ENCODE peak calls at places on chromosomes 3 and 15, in four cellular contexts. J is SK-N-SH, H is HCT116, U is HepG2. C is an unnamed sample.

GRCh38 chr15:25675396-25675795 is 187.7 kb downstream of the ATP10A start:
- DNase-seq in J (no peak), H (no peak), U (no peak), C (no peak)

GRCh38 chr3:59606638-59607262 is 556.9 kb upstream of the CFAP20DC start:
- DNase-seq in J (peak), H (no peak), U (no peak), C (no peak)

GRCh38 chr15:69880616-69881309 is 217.0 kb downstream of the TLE3 start:
- DNase-seq in J (no peak), H (no peak), U (no peak), C (no peak)

GRCh38 chr3:15601046-15601398 is 347 bp downstream of the HACL1 start:
- DNase-seq in J (no peak), H (no peak), U (no peak), C (peak)

GRCh38 chr3:57659810-57660439 is 33.0 kb downstream of the DENND6A start:
- DNase-seq in J (no peak), H (no peak), U (no peak), C (no peak)

GRCh38 chr3:179000144-179000543 is 71.5 kb downstream of the ZMAT3 start:
- DNase-seq in J (no peak), H (no peak), U (no peak), C (no peak)

GRCh38 chr3:57910988-57911387 is 97.2 kb upstream of the FLNB start:
- DNase-seq in J (peak), H (peak), U (peak), C (no peak)

GRCh38 chr3:65992106-65992505 is 46.6 kb downstream of the MAGI1 start:
- DNase-seq in J (no peak), H (no peak), U (no peak), C (no peak)

GRCh38 chr15:75732809-75733451 is 20.3 kb upstream of the CSPG4 start:
- DNase-seq in J (peak), H (peak), U (peak), C (peak)

GRCh38 chr3:169865176-169865800 is 4.4 kb downstream of the LRRC31 start:
- DNase-seq in J (no peak), H (no peak), U (no peak), C (no peak)

GRCh38 chr15:48631191-48631770 is 14.2 kb downstream of the FBN1 start:
- DNase-seq in J (no peak), H (no peak), U (no peak), C (no peak)

GRCh38 chr3:95297586-95297985 is 1234.7 kb downstream of the NSUN3 start:
- DNase-seq in J (no peak), H (no peak), U (no peak), C (no peak)

GRCh38 chr3:71121429-71122167 is 461.9 kb downstream of the FOXP1 start:
- DNase-seq in J (no peak), H (no peak), U (no peak), C (no peak)

GRCh38 chr3:195297446-195297845 is 26.5 kb upstream of the XXYLT1 start:
- DNase-seq in J (no peak), H (no peak), U (no peak), C (no peak)

GRCh38 chr15:35444557-35445204 is 101.3 kb downstream of the DPH6 start:
- DNase-seq in J (peak), H (peak), U (peak), C (peak)

GRCh38 chr3:16606398-16606797 is 1.2 kb upstream of the DAZL start:
- DNase-seq in J (no peak), H (no peak), U (no peak), C (no peak)
- TF ChIP-seq ELF1 in J (no peak), H (no peak), U (no peak), C (no peak)

DNA sequence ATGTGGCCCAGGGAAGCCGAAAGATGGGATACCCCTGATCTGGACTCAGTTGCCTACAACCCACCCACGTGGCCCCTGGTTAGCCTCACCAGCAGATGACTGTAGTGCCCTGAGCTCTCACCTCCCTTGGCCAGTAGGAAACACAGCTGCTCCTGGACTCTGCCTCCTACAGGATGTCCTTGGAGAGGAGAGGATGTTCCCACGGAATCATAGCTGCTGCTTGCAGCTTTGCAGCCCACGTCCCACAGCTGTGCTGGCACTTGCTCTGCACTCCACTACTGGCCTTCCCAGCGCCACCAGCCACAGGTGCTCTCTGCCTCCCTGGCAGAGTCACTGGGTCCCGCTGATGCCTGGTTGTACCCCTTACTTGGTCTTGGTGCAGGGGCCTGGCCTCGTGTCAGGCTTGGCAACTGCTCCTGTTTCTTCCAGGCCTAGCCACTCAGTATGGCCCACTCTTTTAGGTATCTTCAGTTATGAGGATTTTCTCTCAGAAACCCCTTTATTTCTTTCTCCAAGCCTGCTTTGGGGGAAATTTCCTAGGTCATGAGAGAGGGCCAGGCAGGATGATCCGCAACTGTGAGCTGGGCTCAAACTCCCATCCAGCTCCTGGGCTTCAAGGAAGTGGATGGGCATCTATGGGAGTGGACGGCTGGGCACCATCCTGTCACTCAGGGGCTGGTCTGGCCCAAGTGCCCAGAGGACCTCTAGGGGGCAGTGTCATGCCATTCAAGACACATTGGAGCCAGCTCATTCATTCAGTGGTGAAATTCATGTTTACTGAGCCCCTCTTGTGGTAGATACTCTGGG is 16.3 kb upstream of the VILL start:
- DNase-seq in J (peak), H (peak), U (peak), C (peak)
- TF ChIP-seq ELF1 in J (no peak), H (no peak), U (no peak), C (no peak)

DNA sequence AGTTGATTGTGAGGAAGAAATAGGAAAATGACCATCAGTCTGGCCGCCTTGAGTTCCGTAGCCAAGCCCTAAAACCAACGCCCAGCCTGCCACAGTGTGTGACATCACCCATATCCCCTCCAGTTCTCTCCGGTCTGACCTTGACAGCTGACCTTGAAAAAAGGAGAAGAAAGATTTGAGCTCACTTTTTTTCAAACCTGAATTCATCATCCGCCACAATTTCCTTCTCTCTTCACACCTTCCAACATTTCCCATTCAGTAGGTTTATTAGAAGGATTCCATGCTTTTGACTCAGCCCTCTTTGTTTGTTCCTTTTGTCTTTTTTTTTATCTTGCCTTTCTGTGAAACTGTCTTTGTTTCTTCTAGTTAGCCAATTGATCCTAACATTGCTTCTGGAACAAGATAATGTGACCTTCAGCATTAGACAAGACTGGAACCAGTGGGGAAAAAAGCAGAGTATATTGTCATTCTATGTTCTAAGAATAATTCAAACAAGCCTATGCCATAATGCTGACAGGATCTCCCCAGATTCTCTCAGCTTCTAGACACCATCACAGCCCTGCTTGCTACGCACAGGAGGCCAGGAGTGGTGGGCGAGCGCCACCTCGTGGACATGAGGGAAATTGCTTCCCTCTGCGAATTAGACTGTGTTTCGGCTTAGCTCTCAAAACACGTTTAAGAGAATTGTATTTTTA is 283.1 kb downstream of the FGF12 start:
- DNase-seq in J (peak), H (peak), U (peak), C (peak)
- TF ChIP-seq ELF1 in J (no peak), H (no peak), U (no peak), C (no peak)

GRCh38 chr3:190319660-190320059 is 2.6 kb downstream of the CLDN1 start:
- DNase-seq in J (no peak), H (no peak), U (no peak), C (no peak)

GRCh38 chr3:190323241-190323617 is 983 bp upstream of the CLDN1 start:
- DNase-seq in J (no peak), H (no peak), U (no peak), C (no peak)

GRCh38 chr3:190322604-190323240 is 476 bp upstream of the CLDN1 start:
- DNase-seq in J (no peak), H (no peak), U (no peak), C (no peak)

GRCh38 chr3:190320594-190321362 is 1.5 kb downstream of the CLDN1 start:
- DNase-seq in J (no peak), H (no peak), U (no peak), C (no peak)

DNA sequence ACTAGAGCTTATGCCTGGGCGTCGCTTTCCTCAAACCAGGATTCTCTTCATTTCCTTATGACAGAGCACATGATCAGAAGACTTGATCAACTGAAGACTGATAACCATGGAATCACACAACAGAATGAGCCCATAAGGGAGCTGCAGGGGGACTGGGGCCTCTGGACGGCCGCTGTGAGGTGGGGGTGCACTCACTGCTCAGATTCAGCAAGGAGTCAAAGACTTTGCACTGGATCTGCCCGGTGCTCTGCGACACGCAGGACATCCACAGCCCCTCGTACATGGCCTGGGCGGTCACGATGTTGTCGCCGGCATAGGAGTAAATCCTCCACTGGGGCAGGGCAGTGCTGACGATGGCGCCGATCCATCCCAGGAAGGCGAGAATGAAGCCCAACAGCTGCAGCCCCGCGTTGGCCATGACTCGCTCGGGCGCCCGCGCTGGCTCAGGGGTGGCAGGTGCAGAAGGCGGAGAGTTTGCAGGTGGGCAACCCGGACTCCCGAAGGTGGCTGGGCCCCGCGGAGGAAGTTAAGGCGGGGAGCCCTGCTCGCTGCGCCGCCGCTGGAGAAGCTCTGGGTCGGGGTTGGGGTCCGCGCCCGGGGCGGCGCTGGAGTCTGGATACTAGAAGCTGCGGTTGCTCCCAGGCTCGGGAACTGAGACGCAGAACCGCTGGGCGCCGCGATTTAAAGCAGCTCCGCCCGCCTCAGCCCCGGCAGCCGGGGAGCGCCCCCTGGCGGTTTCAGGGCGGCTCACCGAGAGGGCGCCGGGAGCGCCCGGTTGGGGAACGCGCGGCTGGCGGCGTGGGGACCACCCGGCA is at the start of gene CLDN1:
- DNase-seq in J (peak), H (peak), U (peak), C (peak)
- TF ChIP-seq ELF1 in J (no peak), H (no peak), U (no peak), C (no peak)

DNA sequence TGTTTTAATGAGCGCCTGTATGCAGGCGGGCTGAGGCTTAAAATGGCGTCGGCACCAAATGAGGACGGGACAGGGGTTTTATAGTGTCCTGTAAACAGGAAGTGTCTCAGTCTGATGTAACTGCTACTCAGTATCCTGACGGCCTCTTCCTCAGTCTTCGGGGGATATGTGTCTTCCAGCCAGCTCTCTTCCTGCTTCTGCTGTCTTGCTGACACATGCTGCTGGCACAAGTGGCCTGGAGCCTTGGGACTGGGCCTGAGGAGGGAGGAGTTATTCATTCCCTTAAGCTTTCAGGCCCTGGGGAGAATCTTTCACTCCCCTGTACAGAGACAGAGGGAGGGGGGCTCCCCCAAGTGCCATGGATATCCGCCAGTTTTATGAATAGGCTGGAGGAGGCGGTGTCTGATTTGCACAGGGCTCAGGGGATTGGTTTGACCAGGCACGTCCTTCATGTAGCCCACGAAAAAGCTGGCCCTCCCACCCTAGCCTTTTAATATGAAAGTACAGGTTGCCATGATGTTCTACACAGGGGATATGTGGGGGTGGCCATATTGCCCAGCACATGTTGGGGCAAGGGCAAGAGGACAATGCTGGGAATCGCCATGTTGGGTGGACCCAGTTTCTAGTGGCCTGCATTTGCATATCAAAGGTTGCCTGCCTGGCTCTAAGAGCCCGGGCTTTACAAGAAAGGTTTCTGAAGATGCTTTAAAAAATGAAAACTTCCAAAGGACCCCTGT is 19.9 kb downstream of the NDUFB4 start:
- DNase-seq in J (no peak), H (no peak), U (no peak), C (no peak)
- TF ChIP-seq ELF1 in J (no peak), H (no peak), U (no peak), C (no peak)

GRCh38 chr3:53114011-53114400 is 16.2 kb downstream of the RFT1 start:
- DNase-seq in J (peak), H (peak), U (peak), C (peak)
- TF ChIP-seq ELF1 in J (no peak), H (no peak), U (no peak), C (no peak)

GRCh38 chr3:48410205-48411040 is 19.5 kb downstream of the PLXNB1 start:
- DNase-seq in J (peak), H (no peak), U (no peak), C (no peak)
- TF ChIP-seq ELF1 in J (no peak), H (no peak), U (no peak), C (no peak)

DNA sequence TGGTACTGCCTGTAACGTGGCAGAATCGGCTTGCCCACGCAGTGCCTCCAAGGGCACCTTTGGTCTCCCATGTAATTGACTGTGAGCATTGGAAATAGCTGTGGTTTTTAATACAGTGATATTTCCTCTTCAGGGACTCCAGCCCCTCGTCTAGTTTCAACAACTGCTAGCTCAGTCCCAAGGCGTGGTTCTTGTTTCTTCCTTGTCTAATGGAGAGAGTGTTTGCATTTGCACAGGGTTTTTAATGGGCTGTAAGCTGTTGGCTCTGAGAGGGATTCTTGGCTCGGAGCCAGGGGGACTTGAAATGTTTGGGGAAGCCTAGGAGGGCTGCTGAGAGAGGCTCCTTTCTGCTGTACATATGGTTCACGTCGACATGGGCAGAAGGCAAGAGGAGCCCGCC is 86.2 kb downstream of the THSD4 start:
- DNase-seq in J (no peak), H (no peak), U (no peak), C (no peak)
- TF ChIP-seq ELF1 in J (no peak), H (no peak), U (no peak), C (no peak)

DNA sequence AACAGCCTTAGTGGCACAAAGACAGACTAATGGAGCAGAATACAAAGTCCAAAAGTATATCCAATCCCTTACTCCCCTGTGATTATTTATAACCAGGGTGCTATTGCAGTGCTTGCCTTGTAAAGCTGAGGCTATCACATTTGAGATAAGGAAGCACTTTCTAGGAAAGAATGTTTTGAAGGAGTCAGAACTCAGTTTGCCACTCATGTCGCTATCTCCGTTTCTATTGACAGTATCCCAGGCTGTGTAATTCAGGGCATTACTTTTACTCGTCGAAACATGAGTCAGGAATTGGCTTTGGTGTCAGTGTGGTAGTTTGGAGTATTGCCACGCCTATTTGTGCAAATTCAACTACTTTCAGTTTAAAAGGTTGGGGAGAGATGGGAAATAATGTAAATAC is 78.4 kb downstream of the FBXL2 start:
- DNase-seq in J (no peak), H (no peak), U (no peak), C (peak)
- TF ChIP-seq ELF1 in J (no peak), H (no peak), U (no peak), C (no peak)